ENCODE peak calls at places on chromosomes 11 and 22, in ten cellular contexts. H is heart right ventricle, J is BJ, L is endodermal cell, W is lower lobe of right lung, V is pancreas, Q is cardiac muscle cell, N is ovary, U is astrocyte, S is right lobe of liver. Y is an unnamed sample. For H3K36me3, the result is how much of the 10 kb centered on the place peaks cover.

GRCh38 chr22:31269892-31270574 is 22.3 kb downstream of the PIK3IP1 start:
- DNase-seq in H (no peak), J (no peak), L (peak), W (no peak), V (no peak), Q (no peak), N (no peak), U (no peak), S (no peak), Y (no peak)

GRCh38 chr11:1336836-1337646 is 27.6 kb upstream of the TOLLIP start:
- DNase-seq in H (no peak), J (no peak), L (peak), W (peak), V (no peak), Q (no peak), N (peak), U (no peak), S (peak), Y (no peak)

GRCh38 chr22:36363378-36363931 is 24.3 kb downstream of the MYH9 start:
- DNase-seq in H (no peak), J (no peak), L (no peak), W (no peak), V (no peak), Q (no peak), N (no peak), U (no peak), S (no peak), Y (no peak)

GRCh38 chr11:118916842-118917388 is 8.8 kb downstream of the BCL9L start:
- DNase-seq in H (peak), J (peak), L (peak), W (no peak), V (no peak), Q (peak), N (peak), U (peak), S (peak), Y (no peak)

GRCh38 chr22:32870474-32870873 is 69.0 kb downstream of the TIMP3 start:
- DNase-seq in H (no peak), J (no peak), L (no peak), W (no peak), V (no peak), Q (no peak), N (no peak), U (no peak), S (no peak), Y (no peak)

GRCh38 chr22:23011105-23011674 is 59.1 kb upstream of the GNAZ start:
- DNase-seq in H (no peak), J (no peak), L (no peak), W (no peak), V (no peak), Q (no peak), N (no peak), U (no peak), S (no peak), Y (no peak)

GRCh38 chr11:67482275-67482735 is 521 bp upstream of the AIP start:
- DNase-seq in H (peak), J (no peak), L (no peak), W (no peak), V (no peak), Q (no peak), N (peak), U (no peak), S (no peak), Y (no peak)

GRCh38 chr11:32316232-32316631 is 119.1 kb downstream of the WT1 start:
- DNase-seq in H (no peak), J (no peak), L (no peak), W (no peak), V (no peak), Q (no peak), N (no peak), U (no peak), S (no peak), Y (no peak)

GRCh38 chr11:58573451-58574104 is 2.1 kb downstream of the LPXN start:
- DNase-seq in H (peak), J (peak), L (no peak), W (peak), V (no peak), Q (peak), N (no peak), U (peak), S (peak), Y (peak)

GRCh38 chr11:18066626-18067025 is 20.6 kb upstream of the TPH1 start:
- DNase-seq in H (no peak), J (no peak), L (no peak), W (no peak), V (no peak), Q (no peak), N (no peak), U (peak), S (no peak), Y (no peak)

GRCh38 chr11:119258180-119258579 is 52.0 kb downstream of the CBL start:
- DNase-seq in H (no peak), J (no peak), L (peak), W (no peak), V (no peak), Q (no peak), N (no peak), U (no peak), S (no peak), Y (no peak)

GRCh38 chr11:90204407-90204806 is 18.4 kb downstream of the CHORDC1 start:
- DNase-seq in H (no peak), J (no peak), L (no peak), W (no peak), V (no peak), Q (no peak), N (no peak), U (no peak), S (no peak), Y (no peak)

GRCh38 chr22:29133603-29134133 is 60.8 kb downstream of the KREMEN1 start:
- DNase-seq in H (no peak), J (no peak), L (no peak), W (no peak), V (no peak), Q (no peak), N (no peak), U (no peak), S (no peak), Y (no peak)

GRCh38 chr22:36922097-36922608 is 8.7 kb downstream of the CSF2RB start:
- DNase-seq in H (no peak), J (no peak), L (peak), W (no peak), V (no peak), Q (peak), N (no peak), U (no peak), S (no peak), Y (no peak)

GRCh38 chr11:78231962-78232459 is 43.3 kb downstream of the USP35 start:
- DNase-seq in H (no peak), J (peak), L (no peak), W (no peak), V (no peak), Q (peak), N (no peak), U (peak), S (no peak), Y (peak)

GRCh38 chr11:10669258-10670033 is 24.1 kb downstream of the IRAG1 start:
- DNase-seq in H (no peak), J (peak), L (no peak), W (no peak), V (no peak), Q (peak), N (no peak), U (peak), S (no peak), Y (no peak)

GRCh38 chr11:86692317-86692716 is 19.9 kb upstream of the ME3 start:
- DNase-seq in H (no peak), J (no peak), L (no peak), W (no peak), V (no peak), Q (peak), N (no peak), U (peak), S (no peak), Y (peak)

GRCh38 chr22:42683599-42684283 is 34.5 kb upstream of the CYB5R3 start:
- DNase-seq in H (peak), J (no peak), L (no peak), W (no peak), V (no peak), Q (peak), N (no peak), U (no peak), S (no peak), Y (no peak)

GRCh38 chr11:35391922-35392813 is 27.2 kb downstream of the SLC1A2 start:
- DNase-seq in H (peak), J (no peak), L (peak), W (peak), V (peak), Q (peak), N (peak), U (peak), S (peak), Y (peak)

GRCh38 chr22:37501610-37502341 is 15.6 kb upstream of the MFNG start:
- DNase-seq in H (peak), J (peak), L (no peak), W (peak), V (peak), Q (peak), N (peak), U (peak), S (peak), Y (no peak)

DNA sequence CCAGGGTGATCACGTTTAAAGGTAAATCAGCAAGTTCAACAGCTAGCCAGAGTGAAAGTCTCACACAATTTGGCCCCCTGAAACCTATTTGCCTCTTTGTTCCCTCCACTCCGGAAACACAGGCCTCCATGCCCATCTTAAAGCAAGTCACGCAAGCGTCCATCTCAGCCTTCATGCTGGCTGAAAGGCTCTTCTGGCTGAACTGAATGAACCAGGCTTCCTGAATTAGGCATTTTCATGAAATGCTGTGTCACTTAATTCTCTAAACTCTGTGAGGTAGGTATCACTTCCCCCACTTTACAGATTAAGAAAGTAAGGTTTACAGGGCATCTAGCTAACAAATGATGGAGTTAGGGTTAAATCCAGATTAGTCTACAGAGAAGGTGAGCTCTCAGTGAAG is 1.4 kb downstream of the SLC25A17 start:
- DNase-seq in H (no peak), J (no peak), L (no peak), W (no peak), V (no peak), Q (no peak), N (no peak), U (no peak), S (no peak), Y (no peak)
- H3K4me3 ChIP-seq in H (peak), J (no peak), L (peak), W (peak), V (no peak), Q (no peak), N (peak), U (peak), S (no peak), Y (no peak)

GRCh38 chr11:72711141-72711540 is 36.9 kb upstream of the PDE2A start:
- DNase-seq in H (no peak), J (no peak), L (no peak), W (no peak), V (no peak), Q (no peak), N (no peak), U (no peak), S (no peak), Y (no peak)

GRCh38 chr11:72710278-72710677 is 36.1 kb upstream of the PDE2A start:
- DNase-seq in H (no peak), J (no peak), L (no peak), W (no peak), V (no peak), Q (no peak), N (no peak), U (no peak), S (no peak), Y (no peak)

GRCh38 chr11:72707032-72707431 is 32.8 kb upstream of the PDE2A start:
- DNase-seq in H (no peak), J (no peak), L (no peak), W (no peak), V (no peak), Q (no peak), N (no peak), U (no peak), S (no peak), Y (no peak)

GRCh38 chr11:72712168-72712721 is 38.0 kb upstream of the PDE2A start:
- DNase-seq in H (peak), J (no peak), L (no peak), W (peak), V (no peak), Q (no peak), N (no peak), U (peak), S (peak), Y (no peak)

DNA sequence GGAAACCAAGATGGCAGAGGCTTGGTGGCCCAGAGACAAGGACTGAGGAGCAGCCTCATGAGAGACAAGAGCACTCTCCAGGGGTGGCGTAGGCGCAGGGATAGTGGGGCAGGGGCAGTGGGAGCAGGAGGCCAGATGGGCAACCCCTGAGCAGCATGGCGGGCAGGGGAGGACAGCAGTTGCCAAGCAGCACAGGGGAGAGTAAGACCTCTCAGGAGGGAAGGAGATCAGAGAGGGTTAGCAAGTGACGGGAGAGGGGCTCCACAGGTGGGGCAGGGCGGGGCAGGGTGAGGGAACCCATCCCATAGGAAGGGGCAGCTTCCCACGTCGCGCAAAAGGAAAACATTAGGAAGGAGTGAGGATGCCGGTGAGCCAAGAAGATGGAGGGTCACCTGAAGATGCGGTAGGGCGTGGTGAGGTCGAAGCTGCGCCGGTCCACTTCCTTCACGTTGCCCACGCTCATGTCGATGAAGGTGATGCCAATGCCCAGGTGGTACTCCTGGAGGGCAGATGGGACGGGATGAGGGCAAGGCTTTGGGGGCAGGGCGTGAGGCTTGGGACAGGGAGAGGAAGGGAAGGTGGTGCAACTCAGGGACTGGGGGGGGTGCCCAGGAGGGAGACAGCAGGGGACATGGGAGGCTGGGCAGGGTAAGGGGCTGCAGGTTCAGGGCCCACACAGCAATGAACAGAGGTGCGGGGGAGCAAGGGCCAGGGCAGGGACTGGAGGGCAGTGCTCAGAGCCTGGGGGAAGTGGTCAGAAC is 35.4 kb upstream of the PDE2A start:
- DNase-seq in H (no peak), J (no peak), L (no peak), W (no peak), V (no peak), Q (no peak), N (no peak), U (no peak), S (no peak), Y (no peak)
- H3K36me3 ChIP-seq in H (half or more), J (under half), L (under half), W (half or more), V (under half), Q (under half), N (under half), U (under half), S (half or more), Y (half or more)

GRCh38 chr11:45182902-45183301 is 36.5 kb downstream of the PRDM11 start:
- DNase-seq in H (no peak), J (no peak), L (peak), W (no peak), V (peak), Q (peak), N (no peak), U (no peak), S (no peak), Y (peak)
- TF ChIP-seq CTCF in H (peak), J (peak), L (peak), W (peak), V (peak), Q (peak), N (peak), U (peak), S (peak), Y (peak)

GRCh38 chr22:19106886-19107729 is 15.1 kb downstream of the DGCR2 start:
- DNase-seq in H (no peak), J (no peak), L (no peak), W (no peak), V (no peak), Q (no peak), N (no peak), U (no peak), S (no peak), Y (no peak)

GRCh38 chr22:19109198-19110063 is 12.8 kb downstream of the DGCR2 start:
- DNase-seq in H (no peak), J (no peak), L (no peak), W (no peak), V (no peak), Q (peak), N (no peak), U (peak), S (no peak), Y (peak)

GRCh38 chr22:19107730-19108074 is 14.5 kb downstream of the DGCR2 start:
- DNase-seq in H (no peak), J (no peak), L (no peak), W (no peak), V (no peak), Q (no peak), N (no peak), U (no peak), S (no peak), Y (no peak)

GRCh38 chr22:19110064-19110458 is 12.2 kb downstream of the DGCR2 start:
- DNase-seq in H (no peak), J (no peak), L (no peak), W (no peak), V (no peak), Q (no peak), N (no peak), U (no peak), S (no peak), Y (no peak)

DNA sequence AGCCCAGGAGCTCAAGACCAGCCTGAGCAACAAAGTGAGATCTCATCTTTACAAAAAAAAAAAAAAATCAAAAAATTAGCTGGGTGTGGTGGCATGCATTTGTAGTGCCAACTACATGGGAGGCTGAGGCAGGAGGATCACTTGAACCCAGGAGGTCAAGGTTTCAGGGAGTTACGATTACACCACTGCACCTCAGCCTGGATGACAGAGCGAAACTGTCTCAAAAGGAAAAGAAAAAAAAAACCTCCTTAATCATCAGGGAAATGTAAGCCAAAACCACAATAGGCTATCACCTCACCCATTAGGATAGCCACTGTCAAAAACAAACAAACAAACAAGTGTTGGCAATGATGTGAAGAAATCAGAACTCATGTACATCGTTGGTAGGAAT is 13.4 kb downstream of the DGCR2 start:
- DNase-seq in H (no peak), J (no peak), L (no peak), W (no peak), V (no peak), Q (no peak), N (no peak), U (no peak), S (no peak), Y (peak)
- H3K4me3 ChIP-seq in H (no peak), J (no peak), L (no peak), W (no peak), V (no peak), Q (no peak), N (no peak), U (no peak), S (no peak), Y (no peak)

Y was measured in bronchial epithelial cell.